ENCODE peak calls at places on chromosome 16, in six cellular contexts. F is T-helper 2 cell, O is HT1080, H is small intestine, G is D721Med, D is LoVo. N is an unnamed sample.

GRCh38 chr16:58009856-58010416 is 8.7 kb downstream of the USB1 start:
- DNase-seq in O (no peak), H (no peak), G (no peak), F (no peak), D (no peak), N (no peak)

GRCh38 chr16:87550510-87550961 is 51.8 kb upstream of the JPH3 start:
- DNase-seq in F (peak), G (peak), H (no peak), D (peak), O (no peak), N (peak)

GRCh38 chr16:10338426-10338825 is 47.4 kb upstream of the ATF7IP2 start:
- DNase-seq in H (no peak), G (no peak), D (no peak), O (no peak), F (no peak), N (no peak)

GRCh38 chr16:24051125-24051524 is 205.0 kb upstream of the CACNG3 start:
- DNase-seq in F (no peak), G (no peak), O (no peak), H (no peak), D (no peak), N (no peak)

GRCh38 chr16:25912321-25912720 is 220.6 kb downstream of the HS3ST4 start:
- DNase-seq in G (no peak), O (no peak), F (no peak), H (no peak), D (no peak), N (no peak)

GRCh38 chr16:4113358-4114256 is 2.6 kb downstream of the ADCY9 start:
- DNase-seq in O (no peak), F (no peak), D (no peak), H (no peak), G (no peak), N (no peak)

GRCh38 chr16:56866955-56867830 is 2.2 kb downstream of the SLC12A3 start:
- DNase-seq in F (peak), D (peak), H (peak), G (peak), O (peak), N (peak)

GRCh38 chr16:88913870-88914269 is 47.4 kb upstream of the PABPN1L start:
- DNase-seq in G (no peak), O (no peak), F (no peak), D (no peak), H (no peak), N (no peak)

GRCh38 chr16:57593021-57593420 is 35.4 kb upstream of the ADGRG1 start:
- DNase-seq in F (no peak), O (no peak), G (no peak), D (no peak), H (no peak), N (no peak)

GRCh38 chr16:72404299-72404698 is 232.3 kb upstream of the PMFBP1 start:
- DNase-seq in D (no peak), G (no peak), F (no peak), O (no peak), H (no peak), N (peak)

GRCh38 chr16:381788-382717 is at the start of gene PGAP6:
- DNase-seq in H (peak), F (peak), G (peak), O (no peak), D (peak), N (peak)

GRCh38 chr16:17467923-17468540 is 2.7 kb downstream of the XYLT1 start:
- DNase-seq in O (peak), D (no peak), H (peak), G (peak), F (no peak), N (no peak)

GRCh38 chr16:24918641-24919040 is 72.9 kb downstream of the SLC5A11 start:
- DNase-seq in D (no peak), H (no peak), O (no peak), F (no peak), G (no peak), N (no peak)

GRCh38 chr16:78122774-78123315 is 23.4 kb downstream of the WWOX start:
- DNase-seq in O (peak), D (peak), G (no peak), F (peak), H (peak), N (peak)